ENCODE peak calls at places on chromosomes 16 and 17, in six cellular contexts. T, R, O, N, X and Q are unnamed samples.

GRCh38 chr16:49661465-49662187 is 194.3 kb downstream of the ZNF423 start:
- DNase-seq in T (no peak), R (no peak), O (no peak), N (no peak), X (no peak), Q (no peak)

GRCh38 chr17:44672479-44673093 is 16.3 kb downstream of the MEIOC start:
- DNase-seq in T (no peak), R (no peak), O (peak; percentile 34), N (no peak), X (no peak), Q (no peak)

GRCh38 chr17:32831223-32831622 is 45.7 kb downstream of the MYO1D start:
- DNase-seq in T (no peak), R (no peak), O (no peak), N (no peak), X (no peak), Q (no peak)

GRCh38 chr16:81350306-81350615 is 35.5 kb downstream of the GAN start:
- DNase-seq in T (no peak), R (no peak), O (peak; percentile 9), N (no peak), X (no peak), Q (no peak)

GRCh38 chr16:23566724-23567123 is 9.2 kb downstream of the UBFD1 start:
- DNase-seq in T (no peak), R (no peak), O (no peak), N (no peak), X (no peak), Q (no peak)

GRCh38 chr17:336110-337021 is 16.2 kb downstream of the RPH3AL start:
- DNase-seq in T (peak; percentile 68), R (peak; percentile 90), O (no peak), N (no peak), X (peak; percentile 94), Q (peak; percentile 81)

GRCh38 chr16:67842509-67843342 is 606 bp downstream of the THAP11 start:
- DNase-seq in T (peak; percentile 65), R (peak; percentile 56), O (peak; percentile 46), N (no peak), X (peak; percentile 71), Q (peak; percentile 58)

GRCh38 chr16:59543641-59544040 is 809.5 kb upstream of the GOT2 start:
- DNase-seq in T (no peak), R (no peak), O (peak; percentile 78), N (no peak), X (no peak), Q (no peak)

GRCh38 chr17:6509921-6510320 is 46.4 kb downstream of the PITPNM3 start:
- DNase-seq in T (no peak), R (no peak), O (no peak), N (no peak), X (peak; percentile 5), Q (no peak)

GRCh38 chr16:2460916-2461315 is 1.0 kb downstream of the TEDC2 start:
- DNase-seq in T (no peak), R (no peak), O (no peak), N (no peak), X (peak; percentile 50), Q (no peak)

GRCh38 chr16:78992001-78992400 is 608.5 kb downstream of the MAF start:
- DNase-seq in T (no peak), R (no peak), O (no peak), N (no peak), X (no peak), Q (no peak)

GRCh38 chr16:10518479-10519041 is 61.8 kb downstream of the EMP2 start:
- DNase-seq in T (no peak), R (no peak), O (no peak), N (no peak), X (no peak), Q (no peak)

GRCh38 chr17:12738624-12739023 is 50.7 kb upstream of the ARHGAP44 start:
- DNase-seq in T (no peak), R (no peak), O (no peak), N (no peak), X (no peak), Q (no peak)

GRCh38 chr16:84502075-84502474 is 2.4 kb downstream of the MEAK7 start:
- DNase-seq in T (no peak), R (no peak), O (no peak), N (no peak), X (no peak), Q (no peak)
- H3K27ac ChIP-seq in T (no peak overlapping the region), R (no peak overlapping the region), O (no peak overlapping the region), N (no peak overlapping the region), X (no peak overlapping the region), Q (no peak overlapping the region)

GRCh38 chr16:70715113-70715711 is 29.4 kb upstream of the MTSS2 start:
- DNase-seq in T (peak; percentile 77), R (peak; percentile 88), O (peak; percentile 98), N (no peak), X (peak; percentile 83), Q (peak; percentile 61)
- TF ChIP-seq CTCF in T (peak; percentile 7), R (peak; percentile 35), O (peak; percentile 28), N (no peak), X (no peak), Q (no peak)

DNA sequence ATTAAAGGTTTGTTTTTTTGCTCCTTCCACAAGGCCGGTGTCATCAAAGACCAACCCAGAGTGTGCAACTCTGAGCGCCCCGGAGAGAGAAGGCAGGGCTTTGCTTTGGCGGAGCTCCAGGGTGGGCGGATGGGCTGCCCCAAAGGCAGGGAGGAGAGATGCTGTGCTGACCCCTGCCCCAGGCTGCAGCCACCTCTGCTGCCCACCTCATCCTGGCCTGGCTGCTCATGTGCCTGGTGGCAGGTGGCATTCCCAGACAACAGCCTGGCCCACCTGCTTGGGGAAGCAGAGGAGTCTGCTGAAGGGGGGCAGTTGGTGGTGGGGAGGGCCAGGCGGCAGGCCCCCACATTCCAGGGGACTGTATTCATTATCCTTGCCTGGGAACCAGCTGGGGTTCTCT is 122.1 kb downstream of the SDK2 start:
- DNase-seq in T (no peak), R (no peak), O (no peak), N (no peak), X (no peak), Q (no peak)
- H3K27me3 ChIP-seq in T (no peaks in the 10 kb centered on the region), R (no peaks in the 10 kb centered on the region), O (no peaks in the 10 kb centered on the region), N (no peaks in the 10 kb centered on the region), X (no peaks in the 10 kb centered on the region), Q (no peaks in the 10 kb centered on the region)

DNA sequence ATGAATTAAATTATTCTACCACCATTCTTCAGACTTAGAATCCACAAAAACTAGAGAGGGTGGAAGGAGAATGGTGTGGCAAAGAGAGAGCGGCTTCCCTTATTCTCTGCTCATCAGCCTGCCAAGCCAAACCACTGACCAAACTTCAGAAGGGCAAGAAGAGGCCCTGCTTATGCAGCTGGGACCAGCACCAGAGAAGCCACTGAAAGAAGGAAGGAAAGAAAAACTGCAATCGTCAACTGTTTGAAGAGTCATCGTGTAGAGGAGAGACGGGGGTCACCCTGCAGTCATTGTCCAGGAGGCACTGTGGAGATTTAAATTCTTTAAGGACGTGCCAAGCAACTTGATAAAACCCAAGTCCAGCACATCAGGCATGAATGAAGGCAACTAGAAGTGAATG is 15.6 kb downstream of the PMP22 start:
- DNase-seq in T (no peak), R (no peak), O (no peak), N (no peak), X (no peak), Q (no peak)
- H3K27ac ChIP-seq in T (peak overlapping the region; percentile 77), R (no peak overlapping the region), O (no peak overlapping the region), N (no peak overlapping the region), X (no peak overlapping the region), Q (no peak overlapping the region)

DNA sequence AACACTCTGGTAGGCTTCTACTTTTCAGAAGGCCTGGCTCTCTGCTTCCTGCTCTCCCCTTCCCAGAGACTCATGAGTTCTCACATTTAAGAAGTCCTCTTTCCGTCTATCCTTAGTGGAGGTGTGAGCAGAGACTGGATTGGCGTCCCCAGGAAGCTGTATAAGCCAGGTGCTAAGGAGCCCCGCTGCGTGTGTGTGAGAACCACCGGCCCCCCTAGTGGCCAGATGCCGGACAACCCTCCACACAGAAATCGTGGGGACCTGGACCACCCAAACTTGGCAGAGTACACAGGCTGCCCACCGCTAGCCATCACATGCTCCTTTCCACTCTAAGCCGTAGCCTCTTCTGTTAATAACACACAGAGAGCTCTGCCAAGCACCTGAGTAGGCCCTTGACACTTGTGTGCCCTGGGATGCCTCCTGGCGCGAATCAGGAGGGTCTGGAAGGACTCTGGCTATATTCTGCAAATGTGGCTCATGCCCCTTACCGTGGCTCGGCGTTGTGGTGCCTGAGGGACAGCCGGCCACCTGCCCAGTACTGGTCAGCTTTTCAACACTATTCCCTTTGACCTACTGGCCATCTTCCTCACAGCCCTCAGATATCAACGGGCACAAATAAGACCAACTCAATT is 13.9 kb downstream of the CYB5D2 start:
- DNase-seq in T (no peak), R (no peak), O (no peak), N (no peak), X (no peak), Q (no peak)
- TF ChIP-seq CTCF in T (peak; percentile 20), R (no peak), O (no peak), N (no peak), X (no peak), Q (no peak)

GRCh38 chr17:80478487-80479245 is 2.3 kb upstream of the NPTX1 start:
- DNase-seq in T (no peak), R (no peak), O (no peak), N (no peak), X (no peak), Q (no peak)

GRCh38 chr17:80477647-80478478 is 1.5 kb upstream of the NPTX1 start:
- DNase-seq in T (no peak), R (peak; percentile 70), O (peak; percentile 59), N (no peak), X (peak; percentile 68), Q (no peak)

GRCh38 chr17:80476877-80477646 is 655 bp upstream of the NPTX1 start:
- DNase-seq in T (no peak), R (no peak), O (no peak), N (no peak), X (peak; percentile 65), Q (no peak)

GRCh38 chr17:80480248-80480647 is 3.8 kb upstream of the NPTX1 start:
- DNase-seq in T (no peak), R (no peak), O (no peak), N (no peak), X (no peak), Q (no peak)

GRCh38 chr17:80479246-80479566 is 2.8 kb upstream of the NPTX1 start:
- DNase-seq in T (no peak), R (no peak), O (no peak), N (no peak), X (no peak), Q (no peak)
- H3K27me3 ChIP-seq in T (peaks cover 100% of the 10 kb centered on the region), R (peaks cover 23% of the 10 kb centered on the region), O (peaks cover 70% of the 10 kb centered on the region), N (peaks cover 2% of the 10 kb centered on the region), X (peaks cover 36% of the 10 kb centered on the region), Q (peaks cover 24% of the 10 kb centered on the region)

GRCh38 chr17:73952136-73952497 is 251.4 kb upstream of the RPL38 start:
- DNase-seq in T (no peak), R (no peak), O (no peak), N (no peak), X (no peak), Q (no peak)
- H3K27ac ChIP-seq in T (no peak overlapping the region), R (no peak overlapping the region), O (no peak overlapping the region), N (no peak overlapping the region), X (no peak overlapping the region), Q (no peak overlapping the region)

GRCh38 chr17:4539025-4539424 is 16.2 kb downstream of the MYBBP1A start:
- DNase-seq in T (no peak), R (no peak), O (no peak), N (no peak), X (peak; percentile 57), Q (no peak)

GRCh38 chr17:4541328-4542002 is 13.7 kb downstream of the MYBBP1A start:
- DNase-seq in T (no peak), R (no peak), O (no peak), N (no peak), X (peak; percentile 56), Q (no peak)

GRCh38 chr17:4539576-4540223 is 15.5 kb downstream of the MYBBP1A start:
- DNase-seq in T (no peak), R (no peak), O (no peak), N (no peak), X (no peak), Q (no peak)

GRCh38 chr17:4541041-4541327 is 14.2 kb downstream of the MYBBP1A start:
- DNase-seq in T (no peak), R (no peak), O (no peak), N (no peak), X (no peak), Q (no peak)

GRCh38 chr17:4540224-4541040 is 14.8 kb downstream of the MYBBP1A start:
- DNase-seq in T (no peak), R (no peak), O (no peak), N (no peak), X (peak; percentile 61), Q (no peak)
- TF ChIP-seq CTCF in T (peak; percentile 36), R (no peak), O (peak; percentile 13), N (peak; percentile 71), X (no peak), Q (peak; percentile 10)